ENCODE peak calls at places on chromosomes 4 and X, in seven cellular contexts. W is PC-9, J is heart right ventricle, U is HFF-Myc, B is upper lobe of right lung, I is HL-60, A is choroid plexus epithelial cell. F is an unnamed sample.

GRCh38 chrX:108167211-108167872 is 75.8 kb downstream of the ATG4A start:
- DNase-seq in W (peak; percentile 17), J (no peak), U (no peak), B (no peak), I (no peak), A (peak; percentile 76), F (no peak)

GRCh38 chr4:107148922-107149321 is 112.8 kb upstream of the DKK2 start:
- DNase-seq in W (no peak), J (no peak), U (no peak), B (no peak), I (no peak), A (peak; percentile 41), F (no peak)

GRCh38 chr4:56613101-56613862 is 67.8 kb downstream of the HOPX start:
- DNase-seq in W (no peak), J (no peak), U (no peak), B (no peak), I (no peak), A (peak; percentile 67), F (no peak)

GRCh38 chr4:7429601-7430078 is 5.1 kb downstream of the PSAPL1 start:
- DNase-seq in W (no peak), J (no peak), U (no peak), B (peak; percentile 46), I (no peak), A (no peak), F (no peak)

GRCh38 chr4:144575181-144575580 is 70.8 kb upstream of the HHIP start:
- DNase-seq in W (no peak), J (no peak), U (no peak), B (no peak), I (no peak), A (no peak), F (no peak)

GRCh38 chr4:183424109-183424751 is 20.2 kb upstream of the CDKN2AIP start:
- DNase-seq in W (peak; percentile 52), J (no peak), U (no peak), B (no peak), I (no peak), A (no peak), F (no peak)

GRCh38 chrX:38236901-38237615 is 16.4 kb upstream of the SRPX start:
- DNase-seq in W (no peak), J (no peak), U (no peak), B (no peak), I (no peak), A (no peak), F (no peak)

GRCh38 chr4:86357608-86358007 is 2.2 kb downstream of the MAPK10 start:
- DNase-seq in W (no peak), J (no peak), U (no peak), B (no peak), I (no peak), A (peak; percentile 9), F (no peak)

GRCh38 chrX:22686138-22686541 is 313.6 kb upstream of the DDX53 start:
- DNase-seq in W (no peak), J (peak; percentile 31), U (peak; percentile 14), B (no peak), I (no peak), A (peak; percentile 91), F (no peak)

GRCh38 chr4:164039482-164039881 is 545.0 kb downstream of the TMA16 start:
- DNase-seq in W (no peak), J (no peak), U (no peak), B (no peak), I (no peak), A (no peak), F (no peak)

GRCh38 chrX:15447985-15448639 is 45.0 kb downstream of the PIR start:
- DNase-seq in W (no peak), J (no peak), U (no peak), B (no peak), I (no peak), A (peak; percentile 65), F (no peak)

GRCh38 chr4:118396881-118397666 is 44.3 kb upstream of the PRSS12 start:
- DNase-seq in W (no peak), J (no peak), U (no peak), B (no peak), I (no peak), A (peak; percentile 15), F (no peak)

GRCh38 chrX:46318551-46318950 is 226.7 kb downstream of the ZNF674 start:
- DNase-seq in W (no peak), J (no peak), U (no peak), B (no peak), I (no peak), A (no peak), F (no peak)

GRCh38 chr4:71167083-71167482 is 171.7 kb upstream of the SLC4A4 start:
- DNase-seq in W (no peak), J (no peak), U (no peak), B (no peak), I (no peak), A (no peak), F (no peak)

GRCh38 chr4:88533088-88533790 is 9.7 kb upstream of the PYURF start:
- DNase-seq in W (no peak), J (no peak), U (no peak), B (no peak), I (no peak), A (peak; percentile 39), F (no peak)

GRCh38 chr4:8772499-8773123 is 99.0 kb downstream of the HMX1 start:
- DNase-seq in W (no peak), J (no peak), U (no peak), B (peak; percentile 46), I (no peak), A (no peak), F (no peak)

GRCh38 chr4:121272526-121272925 is 108.3 kb downstream of the QRFPR start:
- DNase-seq in W (peak; percentile 20), J (no peak), U (peak; percentile 53), B (no peak), I (no peak), A (peak; percentile 84), F (no peak)

DNA sequence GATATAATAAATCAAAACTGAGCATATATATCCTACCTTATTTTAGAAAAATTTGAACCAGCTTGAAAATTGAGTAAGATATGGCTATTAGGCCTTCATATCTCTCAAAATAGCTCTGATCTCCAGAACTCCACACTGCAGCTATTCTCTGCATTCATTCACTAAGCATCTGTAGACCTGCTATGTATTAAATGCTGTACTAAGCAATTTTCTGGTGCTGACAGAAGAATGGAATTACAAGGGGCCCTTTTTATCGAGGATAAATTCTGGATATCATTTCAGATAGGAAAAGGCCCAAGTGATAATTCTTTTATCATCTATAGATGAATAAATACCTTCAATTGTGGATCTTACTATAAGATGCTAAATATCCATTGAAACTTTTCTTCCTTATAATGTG is 1.9 kb downstream of the THAP6 start:
- DNase-seq in W (no peak), J (no peak), U (no peak), B (no peak), I (no peak), A (no peak), F (no peak)
- H3K4me3 ChIP-seq in W (peak overlapping the region; percentile 95), J (no peak overlapping the region), U (no peak overlapping the region), B (no peak overlapping the region), I (no peak overlapping the region), A (no peak overlapping the region), F (no peak overlapping the region)

GRCh38 chr4:174874898-174875297 is 43.3 kb upstream of the ADAM29 start:
- DNase-seq in W (no peak), J (no peak), U (no peak), B (no peak), I (no peak), A (no peak), F (no peak)
- H3K4me3 ChIP-seq in W (no peak overlapping the region), J (no peak overlapping the region), U (no peak overlapping the region), B (no peak overlapping the region), I (no peak overlapping the region), A (no peak overlapping the region), F (no peak overlapping the region)

GRCh38 chrX:24694825-24695224 is 1.1 kb downstream of the POLA1 start:
- DNase-seq in W (no peak), J (no peak), U (no peak), B (no peak), I (no peak), A (no peak), F (no peak)
- H3K4me3 ChIP-seq in W (peak overlapping the region; percentile 73), J (no peak overlapping the region), U (peak overlapping the region; percentile 65), B (no peak overlapping the region), I (peak overlapping the region; percentile 56), A (no peak overlapping the region), F (peak overlapping the region; percentile 68)

DNA sequence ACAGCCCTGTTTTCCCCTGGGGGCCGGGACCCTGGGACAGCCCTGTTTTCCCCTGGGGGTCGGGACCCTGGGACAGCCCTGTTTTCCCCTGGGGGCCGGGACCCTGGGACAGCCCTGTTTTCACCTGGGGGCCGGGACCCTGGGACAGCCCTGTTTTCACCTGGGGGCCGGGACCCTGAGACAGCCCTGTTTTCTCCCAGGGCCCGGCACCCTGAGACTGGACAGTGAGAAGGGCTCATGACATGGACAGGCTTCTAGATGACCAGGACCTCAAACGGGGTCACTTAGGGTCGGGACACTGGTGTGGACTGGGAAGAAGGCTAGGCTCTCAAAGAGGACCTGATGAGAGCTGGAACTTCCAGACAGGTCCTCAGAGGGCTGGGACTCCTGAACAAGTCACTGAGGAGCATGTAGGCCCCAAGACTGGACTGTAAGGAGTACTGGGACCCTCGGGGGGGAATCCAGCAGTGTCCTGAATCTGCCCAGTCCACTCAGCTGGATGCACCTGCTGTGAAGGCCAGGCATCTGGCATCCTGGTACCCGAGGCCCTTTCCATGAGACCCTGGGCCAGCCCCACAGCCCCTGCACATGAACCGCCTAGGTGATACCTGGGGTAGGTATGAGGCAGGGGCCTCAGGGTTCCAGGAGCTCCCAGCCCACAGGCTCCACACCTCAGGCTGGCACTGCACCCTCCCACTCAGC is 2.4 kb downstream of the PCGF3 start:
- DNase-seq in W (no peak), J (no peak), U (no peak), B (no peak), I (no peak), A (no peak), F (no peak)
- H3K4me3 ChIP-seq in W (no peak overlapping the region), J (no peak overlapping the region), U (peak overlapping the region; percentile 19), B (no peak overlapping the region), I (no peak overlapping the region), A (no peak overlapping the region), F (no peak overlapping the region)